ENCODE peak calls at places on chromosomes 7 and 10, in four cellular contexts. One of them, this sample, is unnamed.

GRCh38 chr7:90351987-90352386 is 5.5 kb downstream of the GTPBP10 start:
- DNase-seq in adrenal gland: no peak
- DNase-seq in kidney: no peak
- DNase-seq in uterus: no peak
- DNase-seq in this sample: no peak

GRCh38 chr10:129079705-129080104 is 387.3 kb upstream of the MGMT start:
- DNase-seq in adrenal gland: peak; percentile 29
- DNase-seq in uterus: no peak
- DNase-seq in kidney: no peak
- DNase-seq in this sample: no peak

GRCh38 chr10:73874267-73875138 is at the start of gene CAMK2G:
- DNase-seq in kidney: peak; percentile 95
- DNase-seq in adrenal gland: peak; percentile 91
- DNase-seq in uterus: peak; percentile 84
- DNase-seq in this sample: peak; percentile 85

GRCh38 chr10:7610651-7611389 is 55.9 kb downstream of the ITIH5 start:
- DNase-seq in kidney: no peak
- DNase-seq in uterus: peak; percentile 35
- DNase-seq in adrenal gland: no peak
- DNase-seq in this sample: peak; percentile 73

GRCh38 chr7:28263622-28264266 is 83.1 kb upstream of the JAZF1 start:
- DNase-seq in uterus: no peak
- DNase-seq in kidney: no peak
- DNase-seq in adrenal gland: no peak
- DNase-seq in this sample: no peak

GRCh38 chr7:30630986-30631385 is 36.3 kb downstream of the GARS1 start:
- DNase-seq in uterus: no peak
- DNase-seq in adrenal gland: no peak
- DNase-seq in kidney: no peak
- DNase-seq in this sample: no peak

GRCh38 chr10:12638103-12638502 is 288.8 kb downstream of the CAMK1D start:
- DNase-seq in adrenal gland: no peak
- DNase-seq in kidney: no peak
- DNase-seq in uterus: no peak
- DNase-seq in this sample: no peak

GRCh38 chr10:71708301-71708703 is 11.3 kb downstream of the C10orf105 start:
- DNase-seq in kidney: no peak
- DNase-seq in uterus: no peak
- DNase-seq in adrenal gland: peak; percentile 43
- DNase-seq in this sample: peak; percentile 43

GRCh38 chr10:18607503-18607902 is 43.9 kb downstream of the NSUN6 start:
- DNase-seq in adrenal gland: peak; percentile 76
- DNase-seq in uterus: peak; percentile 30
- DNase-seq in kidney: no peak
- DNase-seq in this sample: peak; percentile 94

GRCh38 chr7:76428868-76429805 is 4.4 kb downstream of the ZP3 start:
- DNase-seq in uterus: no peak
- DNase-seq in kidney: peak; percentile 62
- DNase-seq in adrenal gland: no peak
- DNase-seq in this sample: peak; percentile 61

GRCh38 chr7:141585592-141586510 is 34.6 kb downstream of the AGK start:
- DNase-seq in adrenal gland: no peak
- DNase-seq in uterus: no peak
- DNase-seq in kidney: no peak
- DNase-seq in this sample: peak; percentile 79

GRCh38 chr10:24235471-24235870 is 26.5 kb downstream of the KIAA1217 start:
- DNase-seq in adrenal gland: no peak
- DNase-seq in uterus: no peak
- DNase-seq in kidney: no peak
- DNase-seq in this sample: no peak

GRCh38 chr10:75211007-75211735 is 575 bp downstream of the VDAC2 start:
- DNase-seq in uterus: no peak
- DNase-seq in adrenal gland: peak; percentile 66
- DNase-seq in kidney: no peak
- DNase-seq in this sample: peak; percentile 78

GRCh38 chr10:95247200-95247880 is 43.5 kb downstream of the PDLIM1 start:
- DNase-seq in kidney: no peak
- DNase-seq in adrenal gland: no peak
- DNase-seq in uterus: no peak
- DNase-seq in this sample: peak; percentile 81

GRCh38 chr7:108000875-108001758 is 1.8 kb downstream of the LAMB1 start:
- DNase-seq in uterus: peak; percentile 51
- DNase-seq in adrenal gland: peak; percentile 52
- DNase-seq in kidney: peak; percentile 78
- DNase-seq in this sample: peak; percentile 73

GRCh38 chr10:775245-776075 is 86.0 kb upstream of the DIP2C start:
- DNase-seq in kidney: peak; percentile 79
- DNase-seq in uterus: no peak
- DNase-seq in adrenal gland: peak; percentile 88
- DNase-seq in this sample: peak; percentile 31

GRCh38 chr10:67606572-67606971 is 89.4 kb downstream of the CTNNA3 start:
- DNase-seq in kidney: no peak
- DNase-seq in uterus: no peak
- DNase-seq in adrenal gland: no peak
- DNase-seq in this sample: peak; percentile 82

GRCh38 chr7:84412161-84412969 is 217.8 kb upstream of the SEMA3A start:
- DNase-seq in uterus: no peak
- DNase-seq in adrenal gland: no peak
- DNase-seq in kidney: no peak
- DNase-seq in this sample: peak; percentile 93

GRCh38 chr10:3477683-3478082 is 305.1 kb upstream of the PITRM1 start:
- DNase-seq in adrenal gland: no peak
- DNase-seq in uterus: no peak
- DNase-seq in kidney: no peak
- DNase-seq in this sample: peak; percentile 90

GRCh38 chr7:102425639-102426267 is 7.6 kb upstream of the ORAI2 start:
- DNase-seq in adrenal gland: no peak
- DNase-seq in kidney: peak; percentile 91
- DNase-seq in uterus: no peak
- DNase-seq in this sample: no peak

GRCh38 chr10:102408728-102409603 is 9.6 kb downstream of the PSD start:
- DNase-seq in kidney: peak; percentile 90
- DNase-seq in uterus: peak; percentile 84
- DNase-seq in adrenal gland: peak; percentile 18
- DNase-seq in this sample: peak; percentile 55

GRCh38 chr10:46328853-46329689 is 42.3 kb downstream of the ANTXRL start:
- DNase-seq in kidney: no peak
- DNase-seq in adrenal gland: no peak
- DNase-seq in uterus: no peak
- DNase-seq in this sample: no peak

GRCh38 chr10:83677795-83678194 is 461.5 kb upstream of the GHITM start:
- DNase-seq in adrenal gland: no peak
- DNase-seq in kidney: no peak
- DNase-seq in uterus: no peak
- DNase-seq in this sample: no peak

GRCh38 chr7:54888736-54889082 is 129.7 kb upstream of the SEC61G start:
- DNase-seq in adrenal gland: no peak
- DNase-seq in uterus: no peak
- DNase-seq in kidney: no peak
- DNase-seq in this sample: no peak
- H3K4me3 ChIP-seq in adrenal gland: peak overlapping the region; percentile 52
- H3K4me3 ChIP-seq in uterus: no peak overlapping the region
- H3K4me3 ChIP-seq in kidney: peak overlapping the region; percentile 57
- H3K4me3 ChIP-seq in this sample: peak overlapping the region; percentile 44

DNA sequence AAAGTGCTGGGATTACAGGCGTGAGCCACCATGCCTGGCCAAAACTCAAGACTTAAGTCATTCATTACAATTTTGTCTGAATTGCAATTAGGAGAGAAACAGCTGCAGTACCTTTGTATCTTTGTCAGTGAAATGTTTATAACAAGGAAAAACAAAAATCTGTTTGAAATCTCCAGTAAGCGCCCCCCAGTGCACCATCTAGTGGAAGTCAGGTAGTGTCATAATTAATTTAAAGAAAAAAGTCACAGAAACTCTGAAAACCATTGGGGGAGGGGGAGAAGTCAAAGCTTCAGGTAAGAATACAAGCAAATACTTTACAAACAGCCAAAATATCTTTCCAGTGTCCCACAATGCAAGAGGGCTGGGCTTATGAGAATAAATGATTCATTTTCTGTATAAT is 2.8 kb downstream of the MPP7 start:
- DNase-seq in kidney: no peak
- DNase-seq in adrenal gland: no peak
- DNase-seq in uterus: no peak
- DNase-seq in this sample: no peak
- TF ChIP-seq CTCF in kidney: no peak
- TF ChIP-seq CTCF in adrenal gland: no peak
- TF ChIP-seq CTCF in uterus: peak; percentile 12
- TF ChIP-seq CTCF in this sample: no peak

GRCh38 chr10:6400331-6400730 is 179.7 kb downstream of the PRKCQ start:
- DNase-seq in kidney: no peak
- DNase-seq in adrenal gland: no peak
- DNase-seq in uterus: no peak
- DNase-seq in this sample: no peak
- H3K4me3 ChIP-seq in kidney: no peak overlapping the region
- H3K4me3 ChIP-seq in adrenal gland: no peak overlapping the region
- H3K4me3 ChIP-seq in uterus: no peak overlapping the region
- H3K4me3 ChIP-seq in this sample: no peak overlapping the region

GRCh38 chr7:79927116-79927515 is 207.5 kb upstream of the GNAI1 start:
- DNase-seq in kidney: no peak
- DNase-seq in adrenal gland: no peak
- DNase-seq in uterus: no peak
- DNase-seq in this sample: peak; percentile 16

GRCh38 chr7:79922894-79923293 is 211.7 kb upstream of the GNAI1 start:
- DNase-seq in uterus: no peak
- DNase-seq in kidney: no peak
- DNase-seq in adrenal gland: no peak
- DNase-seq in this sample: no peak

GRCh38 chr7:79921976-79922375 is 212.7 kb upstream of the GNAI1 start:
- DNase-seq in adrenal gland: no peak
- DNase-seq in kidney: peak; percentile 52
- DNase-seq in uterus: no peak
- DNase-seq in this sample: no peak

GRCh38 chr7:79923953-79924352 is 210.7 kb upstream of the GNAI1 start:
- DNase-seq in uterus: no peak
- DNase-seq in kidney: no peak
- DNase-seq in adrenal gland: no peak
- DNase-seq in this sample: peak; percentile 60
- TF ChIP-seq CTCF in uterus: no peak
- TF ChIP-seq CTCF in kidney: no peak
- TF ChIP-seq CTCF in adrenal gland: no peak
- TF ChIP-seq CTCF in this sample: no peak

DNA sequence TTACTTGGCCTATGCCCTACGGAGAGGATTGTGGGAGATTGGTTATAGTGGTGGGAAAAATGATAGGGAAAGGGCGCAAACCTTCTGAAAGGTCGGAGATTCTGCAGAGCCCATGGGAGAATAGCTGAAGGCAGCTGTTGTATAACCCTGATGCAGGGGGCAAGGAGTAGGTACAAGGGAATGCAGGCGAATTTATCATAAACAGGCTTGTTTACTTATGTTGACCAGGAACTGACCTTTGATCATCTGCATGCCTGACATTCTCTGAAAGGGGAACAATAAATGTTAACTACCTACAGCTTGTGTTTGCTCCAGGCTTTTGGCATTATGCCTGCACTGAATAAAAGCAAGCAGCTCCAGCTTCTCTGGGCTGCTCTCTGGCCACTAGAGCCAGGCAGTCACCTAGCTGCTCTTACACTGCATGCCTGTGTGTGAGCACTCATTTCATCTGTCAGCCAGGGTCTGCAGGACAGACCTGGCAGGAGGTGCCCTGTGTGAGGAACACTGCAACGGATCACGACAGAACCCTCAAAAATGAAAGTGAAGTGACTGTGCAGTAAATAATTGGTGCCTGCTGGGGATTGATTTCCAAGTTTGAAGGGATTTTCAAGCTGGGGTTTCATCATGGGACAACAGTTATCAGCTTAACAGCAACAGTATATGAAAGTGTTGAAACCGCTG is 31.1 kb upstream of the ABCA13 start:
- DNase-seq in uterus: no peak
- DNase-seq in adrenal gland: no peak
- DNase-seq in kidney: no peak
- DNase-seq in this sample: peak; percentile 22
- H3K4me3 ChIP-seq in uterus: no peak overlapping the region
- H3K4me3 ChIP-seq in adrenal gland: peak overlapping the region; percentile 26
- H3K4me3 ChIP-seq in kidney: peak overlapping the region; percentile 40
- H3K4me3 ChIP-seq in this sample: no peak overlapping the region